ENCODE peak calls at places on chromosomes 16 and 17, in five cellular contexts. B, Z, A, N and M are unnamed samples.

GRCh38 chr16:88351521-88352101 is 31.1 kb upstream of the ZNF469 start:
- DNase-seq in B (no peak), Z (no peak), A (no peak), N (no peak), M (peak; percentile 10)

GRCh38 chr16:31507617-31507928 is 618 bp downstream of the RUSF1 start:
- DNase-seq in B (no peak), Z (no peak), A (no peak), N (no peak), M (no peak)

GRCh38 chr16:75745242-75745641 is 19.0 kb upstream of the CPHXL start:
- DNase-seq in B (no peak), Z (no peak), A (no peak), N (no peak), M (no peak)

GRCh38 chr16:252366-253337 is 18.0 kb downstream of the FAM234A start:
- DNase-seq in B (no peak), Z (no peak), A (peak; percentile 34), N (no peak), M (no peak)

GRCh38 chr16:89143911-89144675 is 27.5 kb upstream of the CDH15 start:
- DNase-seq in B (no peak), Z (no peak), A (no peak), N (no peak), M (no peak)

GRCh38 chr17:80751070-80751459 is 206.4 kb downstream of the RPTOR start:
- DNase-seq in B (no peak), Z (no peak), A (no peak), N (no peak), M (no peak)

GRCh38 chr16:21161211-21161610 is 2.7 kb downstream of the LDAF1 start:
- DNase-seq in B (no peak), Z (no peak), A (no peak), N (no peak), M (no peak)

GRCh38 chr16:57049678-57050077 is 42.7 kb upstream of the CPNE2 start:
- DNase-seq in B (no peak), Z (no peak), A (no peak), N (no peak), M (no peak)

GRCh38 chr16:27235938-27236245 is 32.6 kb downstream of the KDM8 start:
- DNase-seq in B (no peak), Z (no peak), A (no peak), N (no peak), M (no peak)

GRCh38 chr17:77738666-77739531 is 219.6 kb upstream of the TNRC6C start:
- DNase-seq in B (no peak), Z (no peak), A (no peak), N (no peak), M (peak; percentile 64)
- TF ChIP-seq CTCF in B (no peak), Z (no peak), A (no peak), N (no peak), M (no peak)

DNA sequence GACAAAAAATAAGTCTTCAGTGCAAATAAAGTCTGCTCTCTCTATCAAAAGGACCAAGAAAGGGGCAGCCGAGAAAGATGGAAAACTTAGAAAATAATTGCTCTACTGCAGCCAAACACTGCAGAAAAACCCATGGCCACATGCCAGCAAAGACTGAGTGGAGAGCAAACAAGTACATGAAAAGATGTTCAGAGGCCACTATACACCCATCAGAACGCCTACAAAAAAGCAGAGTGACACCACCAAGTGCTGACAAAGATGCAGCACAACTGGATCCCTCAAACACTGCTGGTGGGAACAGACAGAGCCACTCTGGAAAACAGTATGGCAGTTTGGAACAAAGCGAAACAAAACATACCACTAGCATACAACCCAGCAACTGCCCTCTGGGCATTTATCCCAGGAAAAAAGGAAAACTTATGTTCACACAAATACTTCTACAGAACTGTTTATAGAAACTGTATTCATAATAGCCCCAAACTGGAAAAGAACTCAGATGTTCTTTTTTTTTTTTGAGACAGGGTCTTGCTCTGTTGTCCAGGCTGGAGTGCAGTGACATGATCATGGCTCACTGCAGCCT is 36.7 kb downstream of the KIAA0753 start:
- DNase-seq in B (no peak), Z (no peak), A (no peak), N (no peak), M (no peak)
- TF ChIP-seq CTCF in B (no peak), Z (no peak), A (no peak), N (no peak), M (no peak)

GRCh38 chr16:55640714-55641327 is 15.0 kb upstream of the SLC6A2 start:
- DNase-seq in B (no peak), Z (no peak), A (no peak), N (no peak), M (no peak)

GRCh38 chr16:55641430-55642056 is 14.2 kb upstream of the SLC6A2 start:
- DNase-seq in B (no peak), Z (no peak), A (no peak), N (no peak), M (no peak)

GRCh38 chr16:55642611-55643010 is 13.2 kb upstream of the SLC6A2 start:
- DNase-seq in B (no peak), Z (no peak), A (no peak), N (no peak), M (no peak)

GRCh38 chr16:55645986-55646385 is 9.8 kb upstream of the SLC6A2 start:
- DNase-seq in B (no peak), Z (no peak), A (no peak), N (no peak), M (no peak)

DNA sequence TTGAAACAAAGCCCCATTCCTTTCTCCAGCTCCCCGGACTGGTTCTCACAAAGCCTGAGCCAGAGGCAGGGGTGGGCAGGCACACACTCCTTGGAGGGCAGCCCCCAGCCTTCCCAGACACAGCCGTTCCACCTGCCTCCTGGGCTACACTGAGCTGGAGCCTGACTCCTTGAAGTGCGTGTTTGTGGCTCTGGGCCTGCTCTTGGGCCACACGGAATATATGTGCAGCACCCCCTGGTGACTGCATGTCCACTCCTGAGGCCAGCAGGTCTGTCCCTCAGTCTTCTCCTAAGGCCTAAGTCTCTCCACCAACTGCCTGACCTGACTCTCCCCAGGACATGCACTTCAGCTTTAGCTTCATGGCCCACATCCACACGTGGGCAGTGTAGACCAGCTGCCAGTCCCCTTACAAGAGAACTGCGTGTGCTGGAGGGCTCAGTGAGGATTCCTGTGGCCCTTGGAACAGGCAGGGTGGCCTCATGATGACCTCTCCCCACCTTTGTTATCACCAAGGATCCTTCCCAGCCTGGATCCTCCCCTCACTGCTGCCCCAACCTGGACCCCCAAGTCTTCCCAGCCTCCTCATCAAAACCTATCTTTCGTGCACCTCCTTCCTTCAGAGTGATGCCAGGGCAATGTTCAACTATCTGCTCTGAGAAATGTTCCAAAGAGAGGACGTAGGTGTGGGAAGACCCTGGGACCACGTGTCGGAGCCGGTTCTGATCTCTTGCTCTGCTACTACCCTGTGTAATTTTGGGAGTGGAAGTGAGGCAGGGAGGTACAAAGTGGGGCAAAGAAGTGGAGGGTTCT is 12.4 kb upstream of the SLC6A2 start:
- DNase-seq in B (no peak), Z (no peak), A (no peak), N (no peak), M (no peak)
- TF ChIP-seq CTCF in B (no peak), Z (peak; percentile 2), A (no peak), N (peak; percentile 14), M (peak; percentile 16)

DNA sequence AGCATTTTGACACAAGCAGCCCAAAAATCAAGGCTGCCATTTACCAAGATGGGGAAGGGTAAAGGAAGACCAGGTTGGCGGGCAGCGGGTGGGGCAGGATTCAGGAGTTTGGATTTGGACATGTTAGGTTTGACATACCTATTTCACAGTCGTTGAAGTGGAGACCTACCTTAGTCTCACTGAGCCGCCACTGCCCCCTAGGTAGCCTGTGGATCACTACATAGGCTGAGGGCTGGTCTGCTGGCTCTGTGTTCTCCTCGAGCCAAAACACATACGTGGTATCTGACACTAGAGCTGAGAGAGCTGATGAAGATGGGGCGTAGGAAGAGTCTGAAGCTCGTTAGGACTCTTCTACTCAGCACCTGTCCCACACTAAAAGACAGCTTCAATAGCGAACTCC is 115.1 kb downstream of the HIC1 start:
- DNase-seq in B (no peak), Z (no peak), A (peak; percentile 52), N (no peak), M (no peak)
- TF ChIP-seq CTCF in B (peak; percentile 36), Z (no peak), A (no peak), N (no peak), M (no peak)